ENCODE peak calls at places on chromosomes 6 and 20, in six cellular contexts. Z, B, G, Y, T and R are unnamed samples.
A peak's percentile ranks its signal among the peaks of the same experiment; 100 is the strongest.

GRCh38 chr6:30646450-30647038 is 389 bp upstream of the C6orf136 start:
- DNase-seq in T (no peak), Y (no peak), B (no peak), G (peak; percentile 93), Z (no peak), R (peak; percentile 95)

GRCh38 chr6:4907602-4908001 is 96.2 kb downstream of the RPP40 start:
- DNase-seq in T (no peak), Y (no peak), G (no peak), Z (no peak), B (no peak), R (no peak)

GRCh38 chr6:21354805-21355238 is 238.7 kb upstream of the SOX4 start:
- DNase-seq in Y (no peak), Z (no peak), G (no peak), B (no peak), T (no peak), R (no peak)

GRCh38 chr6:31898200-31899011 is 908 bp upstream of the EHMT2 start:
- DNase-seq in Z (peak; percentile 56), T (no peak), G (no peak), B (peak; percentile 52), Y (no peak), R (no peak)

GRCh38 chr6:15121977-15122550 is 123.8 kb upstream of the JARID2 start:
- DNase-seq in Z (no peak), B (no peak), T (no peak), G (no peak), Y (no peak), R (no peak)

GRCh38 chr20:23003077-23003476 is 32.0 kb upstream of the SSTR4 start:
- DNase-seq in Y (no peak), G (no peak), B (no peak), T (no peak), Z (no peak), R (no peak)

GRCh38 chr20:6765469-6766058 is 1.9 kb upstream of the BMP2 start:
- DNase-seq in T (no peak), B (peak; percentile 15), Y (peak; percentile 9), G (no peak), Z (peak; percentile 12), R (no peak)

GRCh38 chr20:36279362-36279761 is 26.8 kb upstream of the DLGAP4 start:
- DNase-seq in Z (no peak), Y (no peak), G (no peak), B (no peak), T (no peak), R (no peak)

GRCh38 chr6:25053875-25054371 is 118.2 kb upstream of the RIPOR2 start:
- DNase-seq in Z (no peak), Y (no peak), T (no peak), B (no peak), G (peak; percentile 33), R (no peak)

GRCh38 chr6:32190054-32190945 is at the start of gene PBX2:
- DNase-seq in Z (peak; percentile 70), G (peak; percentile 91), T (peak; percentile 91), B (peak; percentile 88), Y (peak; percentile 87), R (peak; percentile 93)

GRCh38 chr6:99334526-99335127 is 14.8 kb downstream of the FAXC start:
- DNase-seq in Z (peak; percentile 26), G (no peak), B (no peak), T (no peak), Y (peak; percentile 14), R (no peak)

GRCh38 chr6:17021539-17021889 is 80.3 kb upstream of the STMND1 start:
- DNase-seq in T (no peak), G (no peak), Z (no peak), Y (no peak), B (no peak), R (no peak)

GRCh38 chr20:58237318-58238182 is 9.1 kb upstream of the ANKRD60 start:
- DNase-seq in B (no peak), T (no peak), Z (no peak), Y (no peak), G (no peak), R (no peak)

GRCh38 chr20:23659989-23660837 is 22.5 kb upstream of the CST3 start:
- DNase-seq in T (no peak), Z (no peak), Y (no peak), G (no peak), B (no peak), R (no peak)

GRCh38 chr20:58696411-58696961 is 3.9 kb downstream of the NPEPL1 start:
- DNase-seq in Z (no peak), T (no peak), B (no peak), G (no peak), Y (no peak), R (peak; percentile 7)

GRCh38 chr20:49320460-49320859 is 42.6 kb upstream of the ZNFX1 start:
- DNase-seq in T (no peak), G (no peak), B (no peak), Z (peak; percentile 91), Y (no peak), R (no peak)

GRCh38 chr6:27141472-27142015 is 106.0 kb upstream of the PRSS16 start:
- DNase-seq in T (no peak), Y (no peak), Z (no peak), B (no peak), G (no peak), R (no peak)

GRCh38 chr6:159463440-159463839 is 229.6 kb downstream of the SOD2 start:
- DNase-seq in G (no peak), B (no peak), Z (no peak), Y (no peak), T (no peak), R (no peak)

GRCh38 chr20:24746351-24746685 is 202.8 kb upstream of the CST7 start:
- DNase-seq in G (no peak), B (no peak), Z (no peak), T (no peak), Y (no peak), R (no peak)

GRCh38 chr6:37340639-37340943 is 13.2 kb upstream of the RNF8 start:
- DNase-seq in Y (no peak), T (no peak), B (no peak), G (no peak), Z (no peak), R (no peak)

GRCh38 chr6:14453712-14454466 is 336.3 kb downstream of the CD83 start:
- DNase-seq in Y (no peak), T (no peak), G (no peak), Z (no peak), B (no peak), R (no peak)

GRCh38 chr6:135072753-135073152 is 18.1 kb upstream of the HBS1L start:
- DNase-seq in Z (no peak), Y (no peak), B (no peak), T (no peak), G (no peak), R (no peak)

GRCh38 chr6:75748743-75749538 is at the start of gene MYO6:
- DNase-seq in B (peak; percentile 85), T (peak; percentile 72), Y (no peak), Z (peak; percentile 53), G (peak; percentile 58), R (peak; percentile 77)

GRCh38 chr20:17524551-17524950 is 6.6 kb downstream of the BFSP1 start:
- DNase-seq in Z (no peak), Y (no peak), T (no peak), B (no peak), G (no peak), R (no peak)

GRCh38 chr6:72653032-72653431 is 31.2 kb downstream of the KCNQ5 start:
- DNase-seq in G (no peak), T (no peak), B (no peak), Y (peak; percentile 45), Z (no peak), R (no peak)

GRCh38 chr6:35139924-35140524 is 1.1 kb downstream of the TCP11 start:
- DNase-seq in G (peak; percentile 57), Y (peak; percentile 31), B (peak; percentile 68), Z (peak; percentile 59), T (peak; percentile 27), R (no peak)

GRCh38 chr20:62850333-62850974 is 11.2 kb downstream of the TCFL5 start:
- DNase-seq in Y (no peak), B (peak; percentile 85), T (peak; percentile 69), Z (no peak), G (no peak), R (no peak)

GRCh38 chr20:58749098-58749766 is 56.6 kb downstream of the NPEPL1 start:
- DNase-seq in B (no peak), T (no peak), G (no peak), Z (no peak), Y (no peak), R (no peak)

GRCh38 chr20:41570552-41570951 is 47.6 kb downstream of the CHD6 start:
- DNase-seq in G (no peak), Z (no peak), T (no peak), B (no peak), Y (no peak), R (no peak)

GRCh38 chr6:169167581-169168301 is 85.9 kb downstream of the THBS2 start:
- DNase-seq in T (no peak), B (no peak), Y (no peak), Z (peak; percentile 80), G (peak; percentile 76), R (peak; percentile 70)

GRCh38 chr20:19817017-19817416 is 59.0 kb downstream of the RIN2 start:
- DNase-seq in G (no peak), T (no peak), Z (no peak), Y (no peak), B (no peak), R (no peak)

GRCh38 chr20:14284443-14284842 is 53.0 kb downstream of the FLRT3 start:
- DNase-seq in T (no peak), B (no peak), G (no peak), Y (no peak), Z (no peak), R (no peak)